ENCODE peak calls at places on chromosomes 6 and 20, in eight cellular contexts. N, L, B, H, A, X, J and F are unnamed samples.
A peak's percentile ranks its signal among the peaks of the same experiment; 100 is the strongest.

GRCh38 chr6:11096109-11096508 is 2.5 kb downstream of the SMIM13 start:
- DNase-seq in N (peak; percentile 69), L (no peak), B (no peak), H (no peak), A (no peak), X (peak; percentile 70), J (peak; percentile 32), F (no peak)

GRCh38 chr20:9583151-9583550 is 68.8 kb downstream of the LAMP5 start:
- DNase-seq in N (no peak), L (no peak), B (no peak), H (no peak), A (no peak), X (no peak), J (no peak), F (no peak)

GRCh38 chr20:57612916-57613315 is 7.3 kb downstream of the ZBP1 start:
- DNase-seq in N (no peak), L (no peak), B (no peak), H (peak; percentile 7), A (no peak), X (no peak), J (no peak), F (no peak)

GRCh38 chr6:99011151-99011550 is 63.4 kb upstream of the FBXL4 start:
- DNase-seq in N (no peak), L (no peak), B (no peak), H (no peak), A (no peak), X (no peak), J (no peak), F (no peak)

GRCh38 chr20:56872620-56873458 is 243.7 kb downstream of the TFAP2C start:
- DNase-seq in N (no peak), L (no peak), B (no peak), H (no peak), A (no peak), X (no peak), J (peak; percentile 63), F (no peak)

GRCh38 chr6:12222405-12223366 is 67.5 kb upstream of the EDN1 start:
- DNase-seq in N (no peak), L (no peak), B (no peak), H (no peak), A (no peak), X (no peak), J (no peak), F (no peak)

GRCh38 chr6:125918230-125918629 is 38.3 kb upstream of the HINT3 start:
- DNase-seq in N (no peak), L (no peak), B (no peak), H (no peak), A (no peak), X (no peak), J (no peak), F (no peak)

GRCh38 chr6:35048631-35049083 is 92.5 kb downstream of the TCP11 start:
- DNase-seq in N (no peak), L (no peak), B (no peak), H (peak; percentile 67), A (peak; percentile 26), X (peak; percentile 95), J (no peak), F (no peak)

GRCh38 chr20:62761759-62762131 is 34.5 kb upstream of the MRGBP start:
- DNase-seq in N (no peak), L (no peak), B (no peak), H (no peak), A (no peak), X (no peak), J (no peak), F (no peak)

GRCh38 chr6:129489215-129489765 is 220.7 kb downstream of the ARHGAP18 start:
- DNase-seq in N (no peak), L (no peak), B (no peak), H (no peak), A (no peak), X (peak; percentile 9), J (no peak), F (no peak)

GRCh38 chr6:169974663-169975062 is 223.2 kb downstream of the ERMARD start:
- DNase-seq in N (no peak), L (peak; percentile 43), B (no peak), H (no peak), A (no peak), X (no peak), J (no peak), F (no peak)

DNA sequence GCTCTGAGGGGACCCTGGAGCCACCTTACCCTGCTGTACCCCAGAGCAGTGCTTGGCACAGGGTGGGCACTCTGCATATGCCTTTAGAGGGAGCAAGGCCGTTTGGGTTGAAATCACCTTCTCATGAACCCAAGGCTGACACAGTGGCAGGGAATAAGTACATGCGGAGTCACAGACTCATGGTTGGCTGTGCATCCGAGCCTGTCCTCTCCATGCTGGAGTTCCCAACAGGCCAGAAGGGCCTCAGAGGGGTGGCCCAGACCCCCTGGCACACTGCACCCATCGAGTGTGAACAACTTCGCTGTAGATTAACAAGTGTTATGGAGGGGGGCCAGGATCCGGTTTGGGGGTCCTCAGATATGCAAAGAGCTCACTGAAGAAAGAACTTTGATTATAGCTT is 21.0 kb upstream of the IRF4 start:
- DNase-seq in N (no peak), L (no peak), B (no peak), H (no peak), A (no peak), X (no peak), J (no peak), F (no peak)
- H3K9me3 ChIP-seq in N (no peaks in the 10 kb centered on the region), L (peaks cover 8% of the 10 kb centered on the region), B (no peaks in the 10 kb centered on the region), H (no peaks in the 10 kb centered on the region), A (no peaks in the 10 kb centered on the region), X (no peaks in the 10 kb centered on the region), J (no peaks in the 10 kb centered on the region), F (peaks cover 5% of the 10 kb centered on the region)

DNA sequence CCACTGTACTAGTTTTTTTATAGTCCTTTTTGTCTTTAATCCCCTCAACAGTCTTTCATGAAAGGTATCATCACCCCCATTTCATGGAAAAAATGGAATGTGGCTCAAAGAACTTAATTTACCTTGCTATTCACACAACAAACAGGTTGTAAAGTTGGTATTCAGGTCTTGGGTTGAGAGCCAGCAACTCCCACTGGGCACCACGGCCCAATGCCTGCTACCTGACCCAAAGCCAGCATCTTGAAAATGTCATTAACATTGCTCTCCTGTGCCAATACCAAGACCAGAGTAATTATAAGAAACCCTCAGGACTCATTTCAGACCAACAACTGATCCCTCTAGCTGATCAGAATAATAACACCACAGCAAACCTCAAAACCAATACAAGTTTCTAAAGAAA is 75.7 kb downstream of the METTL24 start:
- DNase-seq in N (no peak), L (no peak), B (no peak), H (no peak), A (no peak), X (no peak), J (no peak), F (no peak)
- H3K36me3 ChIP-seq in N (no peaks in the 10 kb centered on the region), L (no peaks in the 10 kb centered on the region), B (no peaks in the 10 kb centered on the region), H (no peaks in the 10 kb centered on the region), A (no peaks in the 10 kb centered on the region), X (no peaks in the 10 kb centered on the region), J (no peaks in the 10 kb centered on the region), F (no peaks in the 10 kb centered on the region)

DNA sequence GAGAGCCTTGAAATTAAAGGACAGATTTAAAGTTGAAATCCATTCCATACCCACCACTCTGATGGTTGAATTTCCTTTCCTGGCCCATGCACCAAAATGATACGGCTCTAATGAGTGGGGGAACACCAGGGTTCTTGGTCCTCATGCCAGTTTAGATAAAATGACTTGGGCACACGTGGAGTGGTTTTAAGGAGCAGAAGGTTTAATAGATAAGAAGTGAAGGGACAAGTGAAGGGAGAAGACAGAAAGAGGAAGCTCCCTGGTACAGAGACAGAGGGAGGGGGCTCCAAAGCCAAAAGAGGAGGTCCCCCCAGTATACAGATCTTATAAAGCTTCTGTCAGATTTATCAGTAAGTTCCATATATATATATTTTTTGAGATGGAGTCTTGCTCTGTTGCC is 22.7 kb downstream of the NCOA3 start:
- DNase-seq in N (no peak), L (no peak), B (no peak), H (no peak), A (no peak), X (no peak), J (no peak), F (no peak)
- H3K9me3 ChIP-seq in N (no peaks in the 10 kb centered on the region), L (peaks cover 6% of the 10 kb centered on the region), B (peaks cover 18% of the 10 kb centered on the region), H (peaks cover 6% of the 10 kb centered on the region), A (peaks cover 6% of the 10 kb centered on the region), X (no peaks in the 10 kb centered on the region), J (peaks cover 13% of the 10 kb centered on the region), F (peaks cover 3% of the 10 kb centered on the region)

GRCh38 chr6:44093066-44093465 is 34.2 kb downstream of the MRPL14 start:
- DNase-seq in N (no peak), L (no peak), B (no peak), H (no peak), A (no peak), X (no peak), J (no peak), F (no peak)
- H3K36me3 ChIP-seq in N (no peaks in the 10 kb centered on the region), L (no peaks in the 10 kb centered on the region), B (no peaks in the 10 kb centered on the region), H (no peaks in the 10 kb centered on the region), A (no peaks in the 10 kb centered on the region), X (no peaks in the 10 kb centered on the region), J (peaks cover 3% of the 10 kb centered on the region), F (peaks cover 4% of the 10 kb centered on the region)

GRCh38 chr6:147299035-147299434 is 94.8 kb downstream of the STXBP5 start:
- DNase-seq in N (no peak), L (no peak), B (no peak), H (no peak), A (no peak), X (no peak), J (no peak), F (no peak)
- H3K9me3 ChIP-seq in N (no peaks in the 10 kb centered on the region), L (peaks cover 5% of the 10 kb centered on the region), B (peaks cover 9% of the 10 kb centered on the region), H (no peaks in the 10 kb centered on the region), A (no peaks in the 10 kb centered on the region), X (no peaks in the 10 kb centered on the region), J (peaks cover 3% of the 10 kb centered on the region), F (peaks cover 6% of the 10 kb centered on the region)

GRCh38 chr6:30206152-30206551 is 7.1 kb downstream of the TRIM26 start:
- DNase-seq in N (no peak), L (no peak), B (no peak), H (no peak), A (no peak), X (no peak), J (no peak), F (no peak)
- H3K36me3 ChIP-seq in N (no peaks in the 10 kb centered on the region), L (no peaks in the 10 kb centered on the region), B (no peaks in the 10 kb centered on the region), H (no peaks in the 10 kb centered on the region), A (no peaks in the 10 kb centered on the region), X (no peaks in the 10 kb centered on the region), J (peaks cover 7% of the 10 kb centered on the region), F (peaks cover 41% of the 10 kb centered on the region)